ENCODE peak calls at places on chromosome 9, in four cellular contexts. S, V, Y and I are unnamed samples.

GRCh38 chr9:107397076-107398049 is 92.2 kb downstream of the KLF4 start:
- DNase-seq in V (peak; percentile 64), Y (no peak), S (no peak), I (no peak)

GRCh38 chr9:131402738-131403492 is 9.0 kb downstream of the PRRC2B start:
- DNase-seq in S (peak; percentile 82), V (peak; percentile 72), Y (peak; percentile 90), I (peak; percentile 69)

GRCh38 chr9:8365029-8365428 is 565.5 kb upstream of the DMAC1 start:
- DNase-seq in S (no peak), Y (no peak), V (peak; percentile 1), I (no peak)

GRCh38 chr9:27379311-27380236 is 82.6 kb upstream of the EQTN start:
- DNase-seq in Y (no peak), S (no peak), V (no peak), I (no peak)

GRCh38 chr9:112705773-112706427 is 12.0 kb downstream of the INIP start:
- DNase-seq in Y (peak; percentile 19), V (peak; percentile 35), S (no peak), I (no peak)

GRCh38 chr9:93304574-93305496 is 120.9 kb downstream of the WNK2 start:
- DNase-seq in Y (peak; percentile 65), V (peak; percentile 50), S (peak; percentile 67), I (no peak)

GRCh38 chr9:88535226-88535931 is 401 bp downstream of the NXNL2 start:
- DNase-seq in V (no peak), Y (no peak), S (peak; percentile 37), I (peak; percentile 56)

GRCh38 chr9:99169982-99170761 is 51.6 kb downstream of the ALG2 start:
- DNase-seq in Y (no peak), V (no peak), S (no peak), I (no peak)

GRCh38 chr9:82923410-82924242 is 139.3 kb downstream of the RASEF start:
- DNase-seq in S (no peak), Y (no peak), V (no peak), I (peak; percentile 13)

GRCh38 chr9:71487046-71487445 is 281.3 kb downstream of the CEMIP2 start:
- DNase-seq in Y (no peak), V (no peak), S (no peak), I (no peak)

GRCh38 chr9:5899292-5899691 is 8.6 kb downstream of the MLANA start:
- DNase-seq in V (peak; percentile 10), Y (no peak), S (no peak), I (no peak)

GRCh38 chr9:94625835-94626234 is 13.5 kb downstream of the FBP1 start:
- DNase-seq in Y (no peak), S (no peak), V (no peak), I (no peak)

GRCh38 chr9:28598396-28598795 is 1025.1 kb upstream of the C9orf72 start:
- DNase-seq in Y (no peak), S (peak; percentile 35), V (no peak), I (no peak)

GRCh38 chr9:21904371-21904770 is 89.8 kb downstream of the CDKN2A start:
- DNase-seq in S (no peak), Y (no peak), V (no peak), I (no peak)

GRCh38 chr9:132161743-132162187 is at the start of gene NTNG2:
- DNase-seq in V (no peak), Y (no peak), S (no peak), I (no peak)

GRCh38 chr9:78011037-78011436 is 20.6 kb downstream of the GNAQ start:
- DNase-seq in V (no peak), S (no peak), Y (no peak), I (no peak)

GRCh38 chr9:111036068-111036789 is 2.0 kb downstream of the LPAR1 start:
- DNase-seq in S (peak; percentile 60), V (peak; percentile 67), Y (peak; percentile 34), I (peak; percentile 43)

GRCh38 chr9:127336708-127337352 is 60.1 kb upstream of the SLC2A8 start:
- DNase-seq in S (peak; percentile 60), Y (peak; percentile 90), V (peak; percentile 96), I (peak; percentile 95)

GRCh38 chr9:81826541-81826906 is 101.7 kb upstream of the SPATA31D4 start:
- DNase-seq in S (no peak), V (no peak), Y (peak; percentile 76), I (no peak)

GRCh38 chr9:17291766-17292165 is 156.9 kb downstream of the CNTLN start:
- DNase-seq in Y (no peak), S (no peak), V (no peak), I (no peak)

GRCh38 chr9:37119360-37119759 is 1.0 kb upstream of the ZCCHC7 start:
- DNase-seq in S (no peak), V (no peak), Y (no peak), I (no peak)

GRCh38 chr9:38107811-38108304 is 38.8 kb upstream of the SHB start:
- DNase-seq in V (no peak), S (peak; percentile 49), Y (no peak), I (peak; percentile 40)

GRCh38 chr9:35258665-35259474 is 97.1 kb downstream of the UNC13B start:
- DNase-seq in S (peak; percentile 58), V (peak; percentile 66), Y (peak; percentile 73), I (peak; percentile 37)

GRCh38 chr9:129507805-129508204 is 113.1 kb downstream of the C9orf50 start:
- DNase-seq in V (no peak), S (no peak), Y (no peak), I (no peak)

GRCh38 chr9:77673912-77674791 is 26.0 kb upstream of the GNA14 start:
- DNase-seq in Y (no peak), S (no peak), V (no peak), I (no peak)

GRCh38 chr9:6407778-6408177 is 5.2 kb upstream of the UHRF2 start:
- DNase-seq in S (no peak), V (no peak), Y (no peak), I (no peak)

GRCh38 chr9:129752915-129753724 is at the start of gene PTGES:
- DNase-seq in Y (peak; percentile 47), S (peak; percentile 61), V (peak; percentile 75), I (peak; percentile 94)

GRCh38 chr9:105278751-105279150 is 34.3 kb downstream of the SLC44A1 start:
- DNase-seq in V (no peak), Y (no peak), S (peak; percentile 32), I (no peak)

GRCh38 chr9:76369583-76369982 is 24.6 kb downstream of the RFK start:
- DNase-seq in V (peak; percentile 77), S (peak; percentile 59), Y (peak; percentile 29), I (peak; percentile 88)

GRCh38 chr9:121055642-121056143 is 5.6 kb upstream of the C5 start:
- DNase-seq in V (peak; percentile 44), S (peak; percentile 70), Y (no peak), I (no peak)

GRCh38 chr9:126615251-126615790 is 1.6 kb downstream of the LMX1B start:
- DNase-seq in V (no peak), Y (no peak), S (peak; percentile 22), I (no peak)

GRCh38 chr9:38259519-38260218 is 132.8 kb upstream of the ALDH1B1 start:
- DNase-seq in V (no peak), Y (no peak), S (no peak), I (no peak)

GRCh38 chr9:109453210-109453842 is 44.8 kb downstream of the PTPN3 start:
- DNase-seq in Y (no peak), V (peak; percentile 7), S (no peak), I (peak; percentile 97)

GRCh38 chr9:21825637-21826036 is 23.2 kb downstream of the MTAP start:
- DNase-seq in Y (no peak), S (no peak), V (no peak), I (no peak)

GRCh38 chr9:16915126-16915831 is 44.8 kb upstream of the BNC2 start:
- DNase-seq in V (no peak), S (no peak), Y (no peak), I (no peak)

GRCh38 chr9:4228606-4229005 is 71.3 kb downstream of the GLIS3 start:
- DNase-seq in Y (no peak), S (no peak), V (peak; percentile 51), I (no peak)

GRCh38 chr9:19533373-19533772 is 124.6 kb downstream of the ACER2 start:
- DNase-seq in S (no peak), Y (no peak), V (no peak), I (no peak)

GRCh38 chr9:34551751-34552605 is 29.2 kb upstream of the ENHO start:
- DNase-seq in V (no peak), S (no peak), Y (no peak), I (no peak)

GRCh38 chr9:115399026-115399425 is 281.1 kb upstream of the TNC start:
- DNase-seq in V (no peak), Y (no peak), S (no peak), I (no peak)

GRCh38 chr9:89740722-89741121 is 135.9 kb downstream of the GADD45G start:
- DNase-seq in V (no peak), Y (no peak), S (no peak), I (no peak)

DNA sequence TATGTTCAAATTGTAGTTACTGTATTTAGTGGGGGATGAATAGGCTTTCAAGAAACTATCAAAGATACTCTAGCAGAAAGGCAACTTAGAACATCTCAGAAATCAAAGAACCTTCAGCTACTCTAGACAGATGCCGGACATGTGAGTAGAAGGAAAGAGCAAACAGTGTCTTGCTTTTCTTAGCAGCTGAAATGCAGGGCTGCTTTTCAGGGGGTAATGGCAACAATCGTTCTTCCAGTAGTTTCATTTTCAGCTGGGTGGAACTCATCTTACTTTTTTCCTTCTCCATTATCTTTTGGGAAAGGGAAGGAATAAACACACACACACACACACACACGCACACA is 281.6 kb downstream of the CRB2 start:
- DNase-seq in Y (no peak), V (no peak), S (no peak), I (no peak)
- H3K4me3 ChIP-seq in Y (no peak overlapping the region), V (no peak overlapping the region), S (no peak overlapping the region), I (no peak overlapping the region)

GRCh38 chr9:136629879-136630661 is 32.6 kb upstream of the EGFL7 start:
- DNase-seq in V (peak; percentile 39), Y (no peak), S (peak; percentile 75), I (no peak)
- TF ChIP-seq CTCF in V (peak; percentile 56), Y (peak; percentile 61), S (peak; percentile 24), I (peak; percentile 86)

GRCh38 chr9:134632329-134632728 is 9.3 kb upstream of the COL5A1 start:
- DNase-seq in Y (no peak), V (no peak), S (no peak), I (no peak)
- H3K4me1 ChIP-seq in Y (no peaks in the 10 kb centered on the region), V (no peaks in the 10 kb centered on the region), S (no peaks in the 10 kb centered on the region), I (no peaks in the 10 kb centered on the region)

GRCh38 chr9:33506626-33507370 is 17.3 kb upstream of the ANKRD18B start:
- DNase-seq in S (no peak), V (peak; percentile 72), Y (no peak), I (peak; percentile 93)
- H3K4me3 ChIP-seq in S (no peak overlapping the region), V (peak overlapping the region; percentile 52), Y (no peak overlapping the region), I (peak overlapping the region; percentile 33)